ENCODE peak calls at places on chromosomes 2 and 18, in seven cellular contexts. One of them, this sample, is unnamed.

GRCh38 chr2:19973471-19973870 is 16.4 kb downstream of the WDR35 start:
- DNase-seq in ovary: no peak
- DNase-seq in RCC 7860: no peak
- DNase-seq in stimulated activated CD8-positive, alpha-beta memory T cell treated with anti-CD3 and anti-CD28 coated beads, Interleukin-15, amount 100 ng/mL, for 24 hours: no peak
- DNase-seq in lower leg skin: no peak
- DNase-seq in GM03348: no peak
- DNase-seq in stimulated activated naive B cell treated with anti-CD40 and anti-IgM and Interleukin-4, amounts not matched to agents 10 μg/mL and 1 μg/mL and 100 μg/mL, for 72 hours: no peak
- DNase-seq in this sample: no peak

GRCh38 chr2:86468162-86469033 is 27.2 kb downstream of the KDM3A start:
- DNase-seq in ovary: no peak
- DNase-seq in lower leg skin: no peak
- DNase-seq in stimulated activated CD8-positive, alpha-beta memory T cell treated with anti-CD3 and anti-CD28 coated beads, Interleukin-15, amount 100 ng/mL, for 24 hours: no peak
- DNase-seq in GM03348: no peak
- DNase-seq in stimulated activated naive B cell treated with anti-CD40 and anti-IgM and Interleukin-4, amounts not matched to agents 10 μg/mL and 1 μg/mL and 100 μg/mL, for 72 hours: no peak
- DNase-seq in RCC 7860: no peak
- DNase-seq in this sample: no peak

GRCh38 chr2:65199891-65200290 is 27.7 kb upstream of the ACTR2 start:
- DNase-seq in lower leg skin: no peak
- DNase-seq in RCC 7860: peak
- DNase-seq in stimulated activated naive B cell treated with anti-CD40 and anti-IgM and Interleukin-4, amounts not matched to agents 10 μg/mL and 1 μg/mL and 100 μg/mL, for 72 hours: no peak
- DNase-seq in ovary: no peak
- DNase-seq in stimulated activated CD8-positive, alpha-beta memory T cell treated with anti-CD3 and anti-CD28 coated beads, Interleukin-15, amount 100 ng/mL, for 24 hours: no peak
- DNase-seq in GM03348: no peak
- DNase-seq in this sample: no peak

GRCh38 chr2:198273670-198274069 is 469.3 kb downstream of the PLCL1 start:
- DNase-seq in GM03348: peak
- DNase-seq in ovary: no peak
- DNase-seq in RCC 7860: no peak
- DNase-seq in stimulated activated CD8-positive, alpha-beta memory T cell treated with anti-CD3 and anti-CD28 coated beads, Interleukin-15, amount 100 ng/mL, for 24 hours: no peak
- DNase-seq in lower leg skin: no peak
- DNase-seq in stimulated activated naive B cell treated with anti-CD40 and anti-IgM and Interleukin-4, amounts not matched to agents 10 μg/mL and 1 μg/mL and 100 μg/mL, for 72 hours: no peak
- DNase-seq in this sample: no peak

GRCh38 chr2:232315049-232315922 is 63.3 kb upstream of the ALPP start:
- DNase-seq in ovary: no peak
- DNase-seq in lower leg skin: peak
- DNase-seq in RCC 7860: no peak
- DNase-seq in stimulated activated naive B cell treated with anti-CD40 and anti-IgM and Interleukin-4, amounts not matched to agents 10 μg/mL and 1 μg/mL and 100 μg/mL, for 72 hours: peak
- DNase-seq in stimulated activated CD8-positive, alpha-beta memory T cell treated with anti-CD3 and anti-CD28 coated beads, Interleukin-15, amount 100 ng/mL, for 24 hours: no peak
- DNase-seq in GM03348: peak
- DNase-seq in this sample: peak

GRCh38 chr2:221529943-221530652 is 42.0 kb downstream of the EPHA4 start:
- DNase-seq in stimulated activated naive B cell treated with anti-CD40 and anti-IgM and Interleukin-4, amounts not matched to agents 10 μg/mL and 1 μg/mL and 100 μg/mL, for 72 hours: no peak
- DNase-seq in ovary: no peak
- DNase-seq in lower leg skin: no peak
- DNase-seq in RCC 7860: peak
- DNase-seq in stimulated activated CD8-positive, alpha-beta memory T cell treated with anti-CD3 and anti-CD28 coated beads, Interleukin-15, amount 100 ng/mL, for 24 hours: no peak
- DNase-seq in GM03348: peak
- DNase-seq in this sample: no peak

GRCh38 chr2:30737326-30737610 is 70.0 kb downstream of the CAPN13 start:
- DNase-seq in GM03348: no peak
- DNase-seq in stimulated activated naive B cell treated with anti-CD40 and anti-IgM and Interleukin-4, amounts not matched to agents 10 μg/mL and 1 μg/mL and 100 μg/mL, for 72 hours: no peak
- DNase-seq in ovary: no peak
- DNase-seq in lower leg skin: peak
- DNase-seq in stimulated activated CD8-positive, alpha-beta memory T cell treated with anti-CD3 and anti-CD28 coated beads, Interleukin-15, amount 100 ng/mL, for 24 hours: no peak
- DNase-seq in RCC 7860: no peak
- DNase-seq in this sample: no peak

GRCh38 chr2:150557020-150557644 is 69.7 kb upstream of the RND3 start:
- DNase-seq in GM03348: no peak
- DNase-seq in stimulated activated naive B cell treated with anti-CD40 and anti-IgM and Interleukin-4, amounts not matched to agents 10 μg/mL and 1 μg/mL and 100 μg/mL, for 72 hours: no peak
- DNase-seq in RCC 7860: no peak
- DNase-seq in ovary: no peak
- DNase-seq in stimulated activated CD8-positive, alpha-beta memory T cell treated with anti-CD3 and anti-CD28 coated beads, Interleukin-15, amount 100 ng/mL, for 24 hours: no peak
- DNase-seq in lower leg skin: no peak
- DNase-seq in this sample: no peak

GRCh38 chr2:138536740-138537139 is 35.2 kb downstream of the SPOPL start:
- DNase-seq in ovary: no peak
- DNase-seq in stimulated activated CD8-positive, alpha-beta memory T cell treated with anti-CD3 and anti-CD28 coated beads, Interleukin-15, amount 100 ng/mL, for 24 hours: no peak
- DNase-seq in lower leg skin: no peak
- DNase-seq in RCC 7860: no peak
- DNase-seq in stimulated activated naive B cell treated with anti-CD40 and anti-IgM and Interleukin-4, amounts not matched to agents 10 μg/mL and 1 μg/mL and 100 μg/mL, for 72 hours: no peak
- DNase-seq in GM03348: no peak
- DNase-seq in this sample: no peak

GRCh38 chr18:25289040-25289631 is 62.8 kb downstream of the ZNF521 start:
- DNase-seq in RCC 7860: no peak
- DNase-seq in GM03348: peak
- DNase-seq in ovary: no peak
- DNase-seq in lower leg skin: no peak
- DNase-seq in stimulated activated naive B cell treated with anti-CD40 and anti-IgM and Interleukin-4, amounts not matched to agents 10 μg/mL and 1 μg/mL and 100 μg/mL, for 72 hours: no peak
- DNase-seq in stimulated activated CD8-positive, alpha-beta memory T cell treated with anti-CD3 and anti-CD28 coated beads, Interleukin-15, amount 100 ng/mL, for 24 hours: no peak
- DNase-seq in this sample: no peak

GRCh38 chr18:26458526-26459232 is 89.7 kb downstream of the KCTD1 start:
- DNase-seq in ovary: no peak
- DNase-seq in RCC 7860: peak
- DNase-seq in stimulated activated naive B cell treated with anti-CD40 and anti-IgM and Interleukin-4, amounts not matched to agents 10 μg/mL and 1 μg/mL and 100 μg/mL, for 72 hours: peak
- DNase-seq in GM03348: no peak
- DNase-seq in lower leg skin: no peak
- DNase-seq in stimulated activated CD8-positive, alpha-beta memory T cell treated with anti-CD3 and anti-CD28 coated beads, Interleukin-15, amount 100 ng/mL, for 24 hours: no peak
- DNase-seq in this sample: no peak

GRCh38 chr2:200466703-200467418 is 43.0 kb downstream of the KCTD18 start:
- DNase-seq in ovary: peak
- DNase-seq in stimulated activated naive B cell treated with anti-CD40 and anti-IgM and Interleukin-4, amounts not matched to agents 10 μg/mL and 1 μg/mL and 100 μg/mL, for 72 hours: no peak
- DNase-seq in RCC 7860: no peak
- DNase-seq in GM03348: peak
- DNase-seq in lower leg skin: no peak
- DNase-seq in stimulated activated CD8-positive, alpha-beta memory T cell treated with anti-CD3 and anti-CD28 coated beads, Interleukin-15, amount 100 ng/mL, for 24 hours: no peak
- DNase-seq in this sample: no peak

GRCh38 chr2:218326315-218326714 is 30.3 kb upstream of the CATIP start:
- DNase-seq in ovary: no peak
- DNase-seq in RCC 7860: no peak
- DNase-seq in lower leg skin: no peak
- DNase-seq in stimulated activated naive B cell treated with anti-CD40 and anti-IgM and Interleukin-4, amounts not matched to agents 10 μg/mL and 1 μg/mL and 100 μg/mL, for 72 hours: no peak
- DNase-seq in stimulated activated CD8-positive, alpha-beta memory T cell treated with anti-CD3 and anti-CD28 coated beads, Interleukin-15, amount 100 ng/mL, for 24 hours: no peak
- DNase-seq in GM03348: no peak
- DNase-seq in this sample: no peak

GRCh38 chr2:100893753-100894530 is 74.0 kb downstream of the NPAS2 start:
- DNase-seq in lower leg skin: no peak
- DNase-seq in stimulated activated naive B cell treated with anti-CD40 and anti-IgM and Interleukin-4, amounts not matched to agents 10 μg/mL and 1 μg/mL and 100 μg/mL, for 72 hours: peak
- DNase-seq in RCC 7860: no peak
- DNase-seq in GM03348: no peak
- DNase-seq in stimulated activated CD8-positive, alpha-beta memory T cell treated with anti-CD3 and anti-CD28 coated beads, Interleukin-15, amount 100 ng/mL, for 24 hours: no peak
- DNase-seq in ovary: no peak
- DNase-seq in this sample: no peak

GRCh38 chr2:54728669-54729120 is 5.2 kb downstream of the EML6 start:
- DNase-seq in lower leg skin: no peak
- DNase-seq in stimulated activated naive B cell treated with anti-CD40 and anti-IgM and Interleukin-4, amounts not matched to agents 10 μg/mL and 1 μg/mL and 100 μg/mL, for 72 hours: no peak
- DNase-seq in GM03348: peak
- DNase-seq in ovary: no peak
- DNase-seq in RCC 7860: peak
- DNase-seq in stimulated activated CD8-positive, alpha-beta memory T cell treated with anti-CD3 and anti-CD28 coated beads, Interleukin-15, amount 100 ng/mL, for 24 hours: no peak
- DNase-seq in this sample: no peak

GRCh38 chr2:65231121-65231520 is 3.5 kb downstream of the ACTR2 start:
- DNase-seq in stimulated activated CD8-positive, alpha-beta memory T cell treated with anti-CD3 and anti-CD28 coated beads, Interleukin-15, amount 100 ng/mL, for 24 hours: no peak
- DNase-seq in stimulated activated naive B cell treated with anti-CD40 and anti-IgM and Interleukin-4, amounts not matched to agents 10 μg/mL and 1 μg/mL and 100 μg/mL, for 72 hours: no peak
- DNase-seq in GM03348: peak
- DNase-seq in RCC 7860: peak
- DNase-seq in lower leg skin: no peak
- DNase-seq in ovary: no peak
- DNase-seq in this sample: no peak

GRCh38 chr18:74595425-74595824 is 2.2 kb upstream of the ZNF407 start:
- DNase-seq in lower leg skin: no peak
- DNase-seq in stimulated activated naive B cell treated with anti-CD40 and anti-IgM and Interleukin-4, amounts not matched to agents 10 μg/mL and 1 μg/mL and 100 μg/mL, for 72 hours: no peak
- DNase-seq in RCC 7860: no peak
- DNase-seq in GM03348: no peak
- DNase-seq in stimulated activated CD8-positive, alpha-beta memory T cell treated with anti-CD3 and anti-CD28 coated beads, Interleukin-15, amount 100 ng/mL, for 24 hours: no peak
- DNase-seq in ovary: no peak
- DNase-seq in this sample: no peak

GRCh38 chr2:68093634-68094033 is 30.8 kb upstream of the C1D start:
- DNase-seq in ovary: no peak
- DNase-seq in RCC 7860: no peak
- DNase-seq in stimulated activated CD8-positive, alpha-beta memory T cell treated with anti-CD3 and anti-CD28 coated beads, Interleukin-15, amount 100 ng/mL, for 24 hours: no peak
- DNase-seq in stimulated activated naive B cell treated with anti-CD40 and anti-IgM and Interleukin-4, amounts not matched to agents 10 μg/mL and 1 μg/mL and 100 μg/mL, for 72 hours: no peak
- DNase-seq in GM03348: no peak
- DNase-seq in lower leg skin: no peak
- DNase-seq in this sample: no peak

GRCh38 chr2:152647417-152648010 is 69.7 kb downstream of the PRPF40A start:
- DNase-seq in RCC 7860: no peak
- DNase-seq in GM03348: peak
- DNase-seq in lower leg skin: peak
- DNase-seq in stimulated activated naive B cell treated with anti-CD40 and anti-IgM and Interleukin-4, amounts not matched to agents 10 μg/mL and 1 μg/mL and 100 μg/mL, for 72 hours: no peak
- DNase-seq in ovary: peak
- DNase-seq in stimulated activated CD8-positive, alpha-beta memory T cell treated with anti-CD3 and anti-CD28 coated beads, Interleukin-15, amount 100 ng/mL, for 24 hours: no peak
- DNase-seq in this sample: no peak

GRCh38 chr2:16100006-16100405 is 159.7 kb downstream of the MYCN start:
- DNase-seq in stimulated activated CD8-positive, alpha-beta memory T cell treated with anti-CD3 and anti-CD28 coated beads, Interleukin-15, amount 100 ng/mL, for 24 hours: no peak
- DNase-seq in RCC 7860: no peak
- DNase-seq in ovary: no peak
- DNase-seq in GM03348: no peak
- DNase-seq in stimulated activated naive B cell treated with anti-CD40 and anti-IgM and Interleukin-4, amounts not matched to agents 10 μg/mL and 1 μg/mL and 100 μg/mL, for 72 hours: no peak
- DNase-seq in lower leg skin: no peak
- DNase-seq in this sample: no peak

GRCh38 chr2:10581990-10582389 is 107.8 kb downstream of the NOL10 start:
- DNase-seq in lower leg skin: no peak
- DNase-seq in stimulated activated naive B cell treated with anti-CD40 and anti-IgM and Interleukin-4, amounts not matched to agents 10 μg/mL and 1 μg/mL and 100 μg/mL, for 72 hours: no peak
- DNase-seq in ovary: no peak
- DNase-seq in stimulated activated CD8-positive, alpha-beta memory T cell treated with anti-CD3 and anti-CD28 coated beads, Interleukin-15, amount 100 ng/mL, for 24 hours: no peak
- DNase-seq in GM03348: no peak
- DNase-seq in RCC 7860: no peak
- DNase-seq in this sample: no peak

This sample was measured in cardiac septum.